ENCODE peak calls at places on chromosome 4, in four cellular contexts. I is HTR-8/SVneo; Z is Caki2; L is activated CD4-positive, alpha-beta T cell treated with anti-CD3 and anti-CD28 coated beads for 1 hour. R is an unnamed sample.
A peak's percentile ranks its signal among the peaks of the same experiment; 100 is the strongest.

GRCh38 chr4:101018836-101019235 is 328.5 kb downstream of the PPP3CA start:
- DNase-seq in L (no peak), I (no peak), Z (no peak), R (no peak)

GRCh38 chr4:38310446-38311043 is 350.3 kb downstream of the PTTG2 start:
- DNase-seq in L (peak; percentile 41), Z (no peak), I (no peak), R (no peak)

GRCh38 chr4:11608992-11609391 is 180.3 kb upstream of the HS3ST1 start:
- DNase-seq in I (no peak), L (no peak), Z (no peak), R (no peak)

GRCh38 chr4:102868153-102868781 is 525 bp upstream of the CISD2 start:
- DNase-seq in Z (no peak), L (no peak), I (no peak), R (no peak)

GRCh38 chr4:137474711-137475301 is 57.5 kb downstream of the PCDH18 start:
- DNase-seq in L (no peak), Z (no peak), I (peak; percentile 5), R (peak; percentile 68)

GRCh38 chr4:110586137-110586850 is 36.6 kb downstream of the PITX2 start:
- DNase-seq in L (no peak), Z (peak; percentile 43), I (peak; percentile 73), R (peak; percentile 66)

GRCh38 chr4:86551387-86551786 is 42.7 kb upstream of the PTPN13 start:
- DNase-seq in Z (no peak), L (no peak), I (no peak), R (no peak)

GRCh38 chr4:147626903-147627302 is 9.7 kb downstream of the TMEM184C start:
- DNase-seq in Z (no peak), L (no peak), I (no peak), R (no peak)

GRCh38 chr4:119302073-119302832 is 19.7 kb downstream of the FABP2 start:
- DNase-seq in I (no peak), L (no peak), Z (no peak), R (no peak)

GRCh38 chr4:33494150-33494549 is 2750.2 kb downstream of the ARAP2 start:
- DNase-seq in L (no peak), Z (peak; percentile 21), I (no peak), R (peak; percentile 2)

GRCh38 chr4:93876739-93877138 is 48.2 kb downstream of the ATOH1 start:
- DNase-seq in I (no peak), Z (no peak), L (no peak), R (no peak)

GRCh38 chr4:71231073-71231752 is 107.6 kb upstream of the SLC4A4 start:
- DNase-seq in L (no peak), Z (peak; percentile 88), I (no peak), R (peak; percentile 82)